ENCODE peak calls at places on chromosomes 12 and 14, in four cellular contexts. R, F, N and H are unnamed samples.

GRCh38 chr14:62289471-62289870 is 527.3 kb downstream of the SNAPC1 start:
- DNase-seq in R (no peak), N (no peak), F (no peak), H (no peak)

GRCh38 chr12:113180333-113180732 is 4.9 kb downstream of the DDX54 start:
- DNase-seq in F (no peak), R (no peak), N (no peak), H (no peak)

GRCh38 chr14:102352213-102352612 is 10.5 kb downstream of the CINP start:
- DNase-seq in N (no peak), R (no peak), F (no peak), H (no peak)

GRCh38 chr12:123160801-123161487 is 10.1 kb upstream of the PITPNM2 start:
- DNase-seq in R (peak; percentile 33), F (no peak), N (no peak), H (no peak)

GRCh38 chr14:102232348-102232625 is 72.7 kb downstream of the MOK start:
- DNase-seq in R (no peak), N (no peak), F (no peak), H (no peak)

GRCh38 chr12:128951448-128951847 is 98.2 kb downstream of the GLT1D1 start:
- DNase-seq in N (no peak), F (no peak), R (no peak), H (peak; percentile 23)

GRCh38 chr12:120259418-120260202 is 5.9 kb downstream of the PXN start:
- DNase-seq in N (no peak), R (no peak), F (no peak), H (no peak)

GRCh38 chr12:108840605-108841328 is 16.6 kb downstream of the SSH1 start:
- DNase-seq in N (no peak), R (no peak), F (no peak), H (no peak)

GRCh38 chr12:56590237-56590830 is 39.8 kb downstream of the BAZ2A start:
- DNase-seq in N (no peak), R (no peak), F (no peak), H (no peak)

GRCh38 chr14:95291859-95292542 is 27.7 kb downstream of the CLMN start:
- DNase-seq in R (peak; percentile 88), F (peak; percentile 63), N (no peak), H (no peak)

GRCh38 chr12:57173089-57173488 is 25.7 kb upstream of the LRP1-AS start:
- DNase-seq in N (no peak), R (peak; percentile 22), F (no peak), H (no peak)

GRCh38 chr14:68961361-68961760 is 17.7 kb downstream of the ACTN1 start:
- DNase-seq in R (no peak), F (no peak), N (no peak), H (no peak)

GRCh38 chr14:52049271-52049670 is 19.6 kb downstream of the NID2 start:
- DNase-seq in N (no peak), R (no peak), F (no peak), H (no peak)

GRCh38 chr12:125065753-125066570 is 727 bp downstream of the AACS start:
- DNase-seq in R (no peak), N (no peak), F (no peak), H (no peak)

DNA sequence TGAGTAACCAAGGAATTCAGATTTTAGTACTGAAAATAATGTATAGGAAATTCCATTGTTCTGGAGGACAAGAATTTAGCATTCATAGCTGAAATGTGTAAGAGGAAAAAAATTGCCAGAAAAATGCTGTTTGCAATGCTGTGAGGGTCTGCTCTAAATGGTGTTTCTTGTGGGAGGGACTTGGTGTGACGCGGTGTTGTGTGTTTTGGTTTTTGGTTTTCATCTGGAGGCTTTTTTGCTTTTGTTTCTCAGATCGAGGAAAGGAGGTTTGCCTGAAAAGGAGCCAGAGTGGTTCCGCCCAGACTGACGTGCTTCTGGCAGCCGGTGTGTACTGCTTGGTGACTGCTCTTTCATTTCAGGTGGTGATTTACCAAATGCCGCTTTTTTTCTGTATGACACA is 211.8 kb upstream of the HMGA2 start:
- DNase-seq in N (no peak), F (no peak), R (peak; percentile 10), H (no peak)
- TF ChIP-seq POLR2A in N (no peak), F (no peak), R (no peak), H (no peak)

DNA sequence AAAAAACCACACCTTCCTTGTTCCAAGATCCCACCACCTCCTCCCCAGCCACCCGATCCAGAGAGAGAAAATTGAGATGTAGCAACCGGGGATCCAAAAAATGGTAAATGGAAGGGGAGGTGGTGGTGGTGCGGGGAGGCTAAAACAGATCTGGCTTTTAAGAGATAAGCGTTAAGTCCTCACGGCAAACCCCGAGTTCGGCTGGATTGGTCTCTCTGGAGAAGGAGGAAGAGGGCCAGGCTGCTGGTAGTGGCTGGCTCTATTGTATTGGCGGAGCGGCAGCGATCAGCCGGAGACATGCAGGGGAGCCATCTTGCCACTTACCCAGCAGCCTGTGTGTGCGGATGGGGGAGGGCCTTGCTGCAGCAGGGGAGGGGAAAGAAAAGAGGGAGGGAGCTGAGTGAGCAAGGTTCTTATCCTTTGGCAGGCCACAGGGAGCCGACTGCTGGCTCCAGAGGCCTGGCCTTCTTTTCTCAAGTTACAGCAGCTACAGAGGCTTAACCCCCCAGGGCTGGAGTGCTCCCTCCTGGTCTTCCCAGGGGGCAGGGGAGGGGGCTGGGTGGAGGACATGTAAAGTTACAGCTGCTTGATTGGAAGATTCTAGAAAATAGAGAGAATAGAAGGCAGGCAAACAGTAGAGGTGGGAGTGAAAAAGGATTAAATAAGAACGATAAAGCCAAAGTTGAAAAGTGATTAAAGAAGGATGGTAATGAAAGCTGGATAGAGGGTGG is 14.1 kb upstream of the CDH24 start:
- DNase-seq in R (peak; percentile 88), N (peak; percentile 45), F (peak; percentile 82), H (peak; percentile 67)
- TF ChIP-seq POLR2A in R (no peak), N (peak; percentile 88), F (no peak), H (peak; percentile 71)

GRCh38 chr14:100239200-100239839 is 376 bp downstream of the YY1 start:
- DNase-seq in R (peak; percentile 27), N (no peak), F (no peak), H (no peak)

GRCh38 chr14:100240725-100241032 is 1.7 kb downstream of the YY1 start:
- DNase-seq in R (no peak), N (no peak), F (no peak), H (no peak)

GRCh38 chr14:100238419-100239199 is at the start of gene YY1:
- DNase-seq in N (peak; percentile 82), F (peak; percentile 100), R (peak; percentile 100), H (peak; percentile 96)

GRCh38 chr14:100241279-100241678 is 2.3 kb downstream of the YY1 start:
- DNase-seq in R (no peak), N (no peak), F (no peak), H (no peak)

DNA sequence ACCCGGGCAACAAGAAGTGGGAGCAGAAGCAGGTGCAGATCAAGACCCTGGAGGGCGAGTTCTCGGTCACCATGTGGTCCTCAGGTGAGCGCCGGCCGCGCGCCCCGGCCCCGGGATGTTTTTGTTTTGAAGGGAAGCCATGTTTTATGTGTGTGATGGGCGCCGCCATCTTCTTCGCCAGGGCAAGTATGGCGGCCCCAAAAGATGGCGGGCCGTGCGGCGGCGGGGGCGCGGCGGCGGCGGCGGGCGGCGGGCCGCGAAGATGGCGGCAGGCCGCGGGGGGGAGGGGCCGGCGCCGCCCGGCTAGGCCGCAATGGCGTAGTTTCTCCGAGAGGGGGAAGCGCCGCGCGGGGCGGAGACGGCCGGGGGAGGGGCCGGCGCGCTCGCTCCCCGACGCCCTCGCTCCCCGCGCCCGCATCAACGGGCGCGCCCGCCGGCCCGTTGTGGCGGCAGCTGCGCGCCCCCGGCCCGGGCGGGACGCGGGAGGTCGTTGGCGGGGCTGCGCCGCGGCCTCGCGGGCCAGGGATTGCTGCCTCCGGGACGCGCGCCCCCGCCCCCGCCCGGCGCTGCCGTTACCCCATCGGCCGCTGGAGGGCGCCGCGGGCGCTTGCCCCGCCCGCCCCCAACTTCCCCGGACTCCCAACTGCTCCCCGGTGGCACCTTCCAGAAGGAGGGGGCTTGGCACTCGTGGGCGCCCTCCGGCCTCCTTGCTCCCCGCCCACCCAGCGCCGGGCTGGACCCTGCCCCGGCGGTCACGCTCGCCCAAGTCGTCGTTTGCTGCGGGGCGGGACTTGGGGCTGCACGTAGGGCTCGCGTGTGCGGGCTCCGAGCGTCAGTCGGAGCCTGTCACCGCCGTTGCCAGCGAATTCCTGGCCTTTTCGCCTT is 1.1 kb downstream of the YY1 start:
- DNase-seq in F (peak; percentile 89), R (peak; percentile 89), N (no peak), H (peak; percentile 68)
- TF ChIP-seq POLR2A in F (no peak), R (peak; percentile 19), N (peak; percentile 60), H (peak; percentile 29)

GRCh38 chr14:79516009-79516408 is 695.3 kb downstream of the DIO2 start:
- DNase-seq in N (no peak), F (no peak), R (no peak), H (no peak)
- TF ChIP-seq POLR2A in N (no peak), F (no peak), R (no peak), H (no peak)

GRCh38 chr14:54570651-54571415 is 3.9 kb downstream of the SAMD4A start:
- DNase-seq in R (no peak), N (no peak), F (no peak), H (no peak)

GRCh38 chr14:54567224-54567633 is 301 bp downstream of the SAMD4A start:
- DNase-seq in N (no peak), R (no peak), F (peak; percentile 26), H (no peak)

GRCh38 chr14:54567634-54568561 is 970 bp downstream of the SAMD4A start:
- DNase-seq in R (peak; percentile 56), N (no peak), F (peak; percentile 50), H (no peak)

GRCh38 chr14:54570047-54570446 is 3.1 kb downstream of the SAMD4A start:
- DNase-seq in R (no peak), F (no peak), N (no peak), H (no peak)

GRCh38 chr14:54568821-54569591 is 2.1 kb downstream of the SAMD4A start:
- DNase-seq in N (no peak), F (no peak), R (no peak), H (no peak)
- TF ChIP-seq POLR2A in N (no peak), F (no peak), R (no peak), H (no peak)

GRCh38 chr12:116537149-116537904 is 21.9 kb upstream of the MAP1LC3B2 start:
- DNase-seq in N (no peak), F (no peak), R (no peak), H (no peak)
- TF ChIP-seq POLR2A in N (no peak), F (no peak), R (no peak), H (no peak)